ENCODE peak calls at places on chromosomes 16 and 17, in ten cellular contexts. U is spleen; Y is heart left ventricle; L is effector memory CD4-positive, alpha-beta T cell; M is lung; Z is SJSA1; Q is tibial artery; B is CD4-positive, alpha-beta memory T cell; H is mucosa of descending colon; J is small intestine. I is an unnamed sample.

GRCh38 chr16:75121949-75122568 is 5.5 kb upstream of the LDHD start:
- DNase-seq in U (no peak), Y (no peak), L (no peak), M (no peak), Z (no peak), Q (no peak), B (no peak), H (no peak), J (no peak), I (no peak)

GRCh38 chr16:86379505-86379846 is 130.9 kb upstream of the FOXF1 start:
- DNase-seq in U (no peak), Y (no peak), L (no peak), M (no peak), Z (peak; percentile 64), Q (no peak), B (no peak), H (no peak), J (no peak), I (no peak)

GRCh38 chr17:47757416-47757815 is 24.4 kb downstream of the TBX21 start:
- DNase-seq in U (no peak), Y (no peak), L (no peak), M (no peak), Z (no peak), Q (no peak), B (no peak), H (no peak), J (no peak), I (no peak)

GRCh38 chr17:9522074-9522473 is 53.5 kb downstream of the STX8 start:
- DNase-seq in U (no peak), Y (no peak), L (no peak), M (no peak), Z (peak; percentile 62), Q (no peak), B (peak; percentile 15), H (no peak), J (peak; percentile 37), I (no peak)

GRCh38 chr17:79944821-79945391 is 90.8 kb downstream of the TBC1D16 start:
- DNase-seq in U (peak; percentile 62), Y (peak; percentile 21), L (no peak), M (no peak), Z (no peak), Q (peak; percentile 64), B (no peak), H (peak; percentile 21), J (no peak), I (no peak)

GRCh38 chr16:71426069-71426879 is 15.6 kb downstream of the TLE7 start:
- DNase-seq in U (peak; percentile 61), Y (no peak), L (no peak), M (no peak), Z (peak; percentile 59), Q (no peak), B (peak; percentile 16), H (peak; percentile 40), J (no peak), I (no peak)

GRCh38 chr17:60641126-60641525 is 36.5 kb upstream of the BCAS3 start:
- DNase-seq in U (no peak), Y (no peak), L (no peak), M (no peak), Z (peak; percentile 16), Q (no peak), B (no peak), H (no peak), J (no peak), I (no peak)

GRCh38 chr17:7313028-7313889 is 1.9 kb downstream of the GPS2 start:
- DNase-seq in U (no peak), Y (no peak), L (no peak), M (no peak), Z (no peak), Q (no peak), B (no peak), H (no peak), J (no peak), I (no peak)

GRCh38 chr16:71504901-71505300 is 15.8 kb upstream of the ZNF19 start:
- DNase-seq in U (no peak), Y (no peak), L (no peak), M (no peak), Z (no peak), Q (no peak), B (no peak), H (no peak), J (no peak), I (no peak)

GRCh38 chr17:68125471-68125870 is 89.9 kb downstream of the KPNA2 start:
- DNase-seq in U (no peak), Y (no peak), L (no peak), M (no peak), Z (peak; percentile 91), Q (no peak), B (no peak), H (no peak), J (no peak), I (no peak)

GRCh38 chr17:16352303-16352837 is 899 bp downstream of the CENPV start:
- DNase-seq in U (peak; percentile 77), Y (no peak), L (no peak), M (no peak), Z (no peak), Q (peak; percentile 63), B (peak; percentile 10), H (peak; percentile 63), J (peak; percentile 75), I (no peak)

GRCh38 chr17:37430051-37430591 is 23.4 kb downstream of the TADA2A start:
- DNase-seq in U (no peak), Y (no peak), L (no peak), M (no peak), Z (no peak), Q (no peak), B (no peak), H (no peak), J (no peak), I (no peak)

GRCh38 chr16:88286301-88286923 is 96.3 kb upstream of the ZNF469 start:
- DNase-seq in U (no peak), Y (peak; percentile 12), L (no peak), M (no peak), Z (no peak), Q (no peak), B (no peak), H (no peak), J (no peak), I (no peak)

GRCh38 chr16:88288303-88288702 is 94.5 kb upstream of the ZNF469 start:
- DNase-seq in U (no peak), Y (peak; percentile 6), L (no peak), M (no peak), Z (no peak), Q (no peak), B (no peak), H (no peak), J (no peak), I (no peak)

GRCh38 chr16:88285514-88285822 is 97.3 kb upstream of the ZNF469 start:
- DNase-seq in U (no peak), Y (peak; percentile 13), L (no peak), M (no peak), Z (no peak), Q (no peak), B (no peak), H (no peak), J (no peak), I (no peak)

GRCh38 chr16:88289001-88289400 is 93.8 kb upstream of the ZNF469 start:
- DNase-seq in U (no peak), Y (no peak), L (no peak), M (no peak), Z (no peak), Q (no peak), B (no peak), H (no peak), J (no peak), I (no peak)

GRCh38 chr16:88287219-88287618 is 95.5 kb upstream of the ZNF469 start:
- DNase-seq in U (no peak), Y (no peak), L (peak; percentile 23), M (no peak), Z (no peak), Q (no peak), B (no peak), H (no peak), J (peak; percentile 66), I (no peak)
- H3K9me3 ChIP-seq in U (peaks cover 28% of the 10 kb centered on the region), Y (peaks cover 16% of the 10 kb centered on the region), L (peaks cover 5% of the 10 kb centered on the region), M (peaks cover 31% of the 10 kb centered on the region), Z (peaks cover 38% of the 10 kb centered on the region), Q (no peaks in the 10 kb centered on the region), B (peaks cover 6% of the 10 kb centered on the region), H (peaks cover 16% of the 10 kb centered on the region), J (no peaks in the 10 kb centered on the region), I (no peaks in the 10 kb centered on the region)

DNA sequence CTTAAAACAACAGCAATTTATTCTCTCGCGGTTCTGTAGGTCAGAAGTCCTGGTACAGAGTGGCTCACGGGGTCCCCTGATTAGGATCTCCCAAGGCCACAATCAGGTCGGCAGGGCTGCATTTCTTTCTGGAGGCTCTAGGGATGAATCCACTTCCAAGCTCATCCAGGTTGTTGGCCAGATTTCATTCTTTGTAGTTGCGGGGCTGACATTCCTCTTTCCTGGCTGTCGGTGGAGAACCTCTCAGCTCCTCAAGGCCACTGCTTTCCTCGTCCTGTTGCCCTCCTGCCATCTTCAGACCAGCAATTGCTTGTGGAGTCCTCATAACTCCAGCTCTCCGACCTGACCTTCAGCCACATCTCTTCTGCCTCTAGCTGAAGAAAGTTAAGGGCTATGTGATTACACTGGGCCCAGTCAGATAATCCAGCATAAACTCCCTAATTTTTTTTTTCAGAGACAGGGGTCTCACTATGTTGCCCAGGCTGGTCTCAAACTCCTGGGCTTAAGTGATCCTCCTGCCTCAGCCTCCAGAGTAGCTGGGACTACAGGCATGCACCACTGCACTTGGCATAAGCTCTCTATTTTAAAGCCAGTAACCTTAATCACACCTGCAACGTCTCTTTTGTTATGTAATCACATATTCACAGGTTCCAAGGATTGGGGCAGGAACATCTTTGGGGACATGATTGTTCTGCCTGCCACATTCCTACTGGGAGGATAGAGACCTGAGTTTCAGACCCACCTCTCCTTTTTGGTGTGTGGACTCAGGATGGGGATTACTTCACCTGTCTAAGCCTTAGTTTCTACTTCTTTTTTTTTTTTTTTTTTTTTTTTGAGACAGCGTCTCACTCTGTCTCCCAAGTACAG is 4.1 kb upstream of the GAST start:
- DNase-seq in U (no peak), Y (no peak), L (no peak), M (no peak), Z (no peak), Q (no peak), B (no peak), H (no peak), J (no peak), I (no peak)
- H3K9me3 ChIP-seq in U (no peaks in the 10 kb centered on the region), Y (no peaks in the 10 kb centered on the region), L (no peaks in the 10 kb centered on the region), M (no peaks in the 10 kb centered on the region), Z (no peaks in the 10 kb centered on the region), Q (no peaks in the 10 kb centered on the region), B (no peaks in the 10 kb centered on the region), H (no peaks in the 10 kb centered on the region), J (no peaks in the 10 kb centered on the region), I (no peaks in the 10 kb centered on the region)

GRCh38 chr16:3321802-3322201 is 16.5 kb downstream of the ZNF75A start:
- DNase-seq in U (no peak), Y (no peak), L (no peak), M (no peak), Z (no peak), Q (no peak), B (no peak), H (no peak), J (no peak), I (no peak)
- H3K9me3 ChIP-seq in U (peaks cover 100% of the 10 kb centered on the region), Y (peaks cover 76% of the 10 kb centered on the region), L (peaks cover 62% of the 10 kb centered on the region), M (peaks cover 38% of the 10 kb centered on the region), Z (peaks cover 38% of the 10 kb centered on the region), Q (peaks cover 21% of the 10 kb centered on the region), B (peaks cover 18% of the 10 kb centered on the region), H (peaks cover 80% of the 10 kb centered on the region), J (peaks cover 6% of the 10 kb centered on the region), I (peaks cover 36% of the 10 kb centered on the region)

DNA sequence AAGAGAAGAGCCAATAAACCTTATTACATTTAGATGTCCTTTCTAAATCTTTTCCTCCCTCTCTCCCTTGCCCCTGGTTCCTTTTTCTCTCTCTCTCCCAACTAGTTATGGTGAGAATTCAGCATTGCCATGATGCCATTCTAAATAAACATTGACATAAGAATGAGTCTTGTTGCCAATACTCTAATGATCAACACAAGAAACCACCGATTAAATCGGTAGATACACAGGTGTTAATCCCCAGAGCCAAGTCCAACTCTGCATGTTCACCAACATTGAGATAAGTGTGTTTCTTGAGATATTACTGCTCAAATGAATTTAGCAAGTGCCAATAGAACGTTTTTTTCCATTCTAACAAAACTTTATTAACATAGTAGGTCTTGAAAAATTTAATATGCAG is 412.1 kb downstream of the KCNJ2 start:
- DNase-seq in U (no peak), Y (no peak), L (no peak), M (no peak), Z (no peak), Q (no peak), B (no peak), H (no peak), J (no peak), I (no peak)
- H3K9me3 ChIP-seq in U (peaks cover 39% of the 10 kb centered on the region), Y (no peaks in the 10 kb centered on the region), L (no peaks in the 10 kb centered on the region), M (peaks cover 4% of the 10 kb centered on the region), Z (no peaks in the 10 kb centered on the region), Q (no peaks in the 10 kb centered on the region), B (no peaks in the 10 kb centered on the region), H (no peaks in the 10 kb centered on the region), J (no peaks in the 10 kb centered on the region), I (no peaks in the 10 kb centered on the region)

I was measured in T-helper 17 cell.